ENCODE peak calls at places on chromosomes 2 and 18, in five cellular contexts. One of them, this sample, is unnamed.

GRCh38 chr18:79136742-79137141 is 67.5 kb downstream of the ATP9B start:
- DNase-seq in lower lobe of right lung: no peak
- DNase-seq in left ventricle myocardium inferior: no peak
- DNase-seq in uterus: no peak
- DNase-seq in K562: no peak
- DNase-seq in this sample: no peak

GRCh38 chr2:23642516-23642915 is 257.5 kb downstream of the KLHL29 start:
- DNase-seq in lower lobe of right lung: no peak
- DNase-seq in left ventricle myocardium inferior: no peak
- DNase-seq in uterus: no peak
- DNase-seq in K562: no peak
- DNase-seq in this sample: no peak

GRCh38 chr2:233152541-233152940 is 92.4 kb downstream of the INPP5D start:
- DNase-seq in lower lobe of right lung: no peak
- DNase-seq in left ventricle myocardium inferior: peak; percentile 83
- DNase-seq in uterus: peak; percentile 21
- DNase-seq in K562: no peak
- DNase-seq in this sample: no peak

GRCh38 chr2:202113571-202114142 is 40.6 kb downstream of the KIAA2012 start:
- DNase-seq in lower lobe of right lung: no peak
- DNase-seq in left ventricle myocardium inferior: no peak
- DNase-seq in uterus: no peak
- DNase-seq in K562: no peak
- DNase-seq in this sample: no peak

GRCh38 chr2:160635488-160635887 is 141.9 kb upstream of the RBMS1 start:
- DNase-seq in lower lobe of right lung: no peak
- DNase-seq in left ventricle myocardium inferior: no peak
- DNase-seq in uterus: no peak
- DNase-seq in K562: no peak
- DNase-seq in this sample: no peak

GRCh38 chr2:201881731-201882130 is 75.4 kb downstream of the CDK15 start:
- DNase-seq in lower lobe of right lung: no peak
- DNase-seq in left ventricle myocardium inferior: no peak
- DNase-seq in uterus: no peak
- DNase-seq in K562: no peak
- DNase-seq in this sample: no peak

GRCh38 chr2:56741601-56742102 is 557.9 kb downstream of the CCDC85A start:
- DNase-seq in lower lobe of right lung: peak; percentile 37
- DNase-seq in left ventricle myocardium inferior: peak; percentile 16
- DNase-seq in uterus: peak; percentile 25
- DNase-seq in K562: no peak
- DNase-seq in this sample: peak; percentile 86

GRCh38 chr2:55048514-55048924 is 1.7 kb downstream of the RTN4 start:
- DNase-seq in lower lobe of right lung: no peak
- DNase-seq in left ventricle myocardium inferior: no peak
- DNase-seq in uterus: no peak
- DNase-seq in K562: peak; percentile 25
- DNase-seq in this sample: no peak

GRCh38 chr2:104850322-104851184 is 3.4 kb upstream of the POU3F3 start:
- DNase-seq in lower lobe of right lung: no peak
- DNase-seq in left ventricle myocardium inferior: no peak
- DNase-seq in uterus: no peak
- DNase-seq in K562: no peak
- DNase-seq in this sample: no peak

GRCh38 chr18:46899274-46899948 is 17.9 kb downstream of the PIAS2 start:
- DNase-seq in lower lobe of right lung: no peak
- DNase-seq in left ventricle myocardium inferior: no peak
- DNase-seq in uterus: no peak
- DNase-seq in K562: no peak
- DNase-seq in this sample: no peak

GRCh38 chr2:145752091-145752806 is 1232.3 kb upstream of the ZEB2 start:
- DNase-seq in lower lobe of right lung: peak; percentile 47
- DNase-seq in left ventricle myocardium inferior: no peak
- DNase-seq in uterus: no peak
- DNase-seq in K562: peak; percentile 38
- DNase-seq in this sample: no peak

GRCh38 chr2:240972636-240973521 is 25.5 kb upstream of the SNED1 start:
- DNase-seq in lower lobe of right lung: peak; percentile 46
- DNase-seq in left ventricle myocardium inferior: peak; percentile 10
- DNase-seq in uterus: no peak
- DNase-seq in K562: no peak
- DNase-seq in this sample: no peak

GRCh38 chr2:133231264-133231663 is 337.0 kb downstream of the NCKAP5 start:
- DNase-seq in lower lobe of right lung: no peak
- DNase-seq in left ventricle myocardium inferior: no peak
- DNase-seq in uterus: no peak
- DNase-seq in K562: no peak
- DNase-seq in this sample: no peak

GRCh38 chr2:206049387-206049786 is 36.6 kb downstream of the INO80D start:
- DNase-seq in lower lobe of right lung: no peak
- DNase-seq in left ventricle myocardium inferior: no peak
- DNase-seq in uterus: no peak
- DNase-seq in K562: no peak
- DNase-seq in this sample: no peak

GRCh38 chr2:96106991-96107882 is 9.1 kb downstream of the ADRA2B start:
- DNase-seq in lower lobe of right lung: peak; percentile 17
- DNase-seq in left ventricle myocardium inferior: peak; percentile 16
- DNase-seq in uterus: no peak
- DNase-seq in K562: no peak
- DNase-seq in this sample: no peak

GRCh38 chr18:13159579-13159978 is 59.0 kb upstream of the LDLRAD4 start:
- DNase-seq in lower lobe of right lung: no peak
- DNase-seq in left ventricle myocardium inferior: no peak
- DNase-seq in uterus: no peak
- DNase-seq in K562: peak; percentile 71
- DNase-seq in this sample: no peak

GRCh38 chr2:160035125-160035524 is 27.3 kb downstream of the PLA2R1 start:
- DNase-seq in lower lobe of right lung: no peak
- DNase-seq in left ventricle myocardium inferior: no peak
- DNase-seq in uterus: no peak
- DNase-seq in K562: no peak
- DNase-seq in this sample: no peak

GRCh38 chr2:120952318-120952717 is 216.7 kb downstream of the GLI2 start:
- DNase-seq in lower lobe of right lung: no peak
- DNase-seq in left ventricle myocardium inferior: no peak
- DNase-seq in uterus: no peak
- DNase-seq in K562: no peak
- DNase-seq in this sample: no peak

GRCh38 chr2:230602562-230603230 is 109.9 kb upstream of the CAB39 start:
- DNase-seq in lower lobe of right lung: no peak
- DNase-seq in left ventricle myocardium inferior: no peak
- DNase-seq in uterus: no peak
- DNase-seq in K562: no peak
- DNase-seq in this sample: no peak

GRCh38 chr2:222448806-222449205 is 24.5 kb downstream of the SGPP2 start:
- DNase-seq in lower lobe of right lung: no peak
- DNase-seq in left ventricle myocardium inferior: peak; percentile 22
- DNase-seq in uterus: peak; percentile 65
- DNase-seq in K562: no peak
- DNase-seq in this sample: no peak

GRCh38 chr2:920573-920972 is 30.1 kb upstream of the SNTG2 start:
- DNase-seq in lower lobe of right lung: no peak
- DNase-seq in left ventricle myocardium inferior: no peak
- DNase-seq in uterus: no peak
- DNase-seq in K562: no peak
- DNase-seq in this sample: no peak

GRCh38 chr18:28963481-28963880 is 786.6 kb upstream of the CDH2 start:
- DNase-seq in lower lobe of right lung: no peak
- DNase-seq in left ventricle myocardium inferior: no peak
- DNase-seq in uterus: no peak
- DNase-seq in K562: no peak
- DNase-seq in this sample: no peak

GRCh38 chr2:158598856-158599517 is 142.2 kb downstream of the PKP4 start:
- DNase-seq in lower lobe of right lung: no peak
- DNase-seq in left ventricle myocardium inferior: no peak
- DNase-seq in uterus: no peak
- DNase-seq in K562: no peak
- DNase-seq in this sample: no peak

GRCh38 chr2:165401285-165401852 is 68.1 kb upstream of the CSRNP3 start:
- DNase-seq in lower lobe of right lung: no peak
- DNase-seq in left ventricle myocardium inferior: no peak
- DNase-seq in uterus: no peak
- DNase-seq in K562: peak; percentile 26
- DNase-seq in this sample: no peak

GRCh38 chr2:20604957-20605381 is 45.9 kb downstream of the HS1BP3 start:
- DNase-seq in lower lobe of right lung: no peak
- DNase-seq in left ventricle myocardium inferior: no peak
- DNase-seq in uterus: peak; percentile 67
- DNase-seq in K562: no peak
- DNase-seq in this sample: no peak

GRCh38 chr2:204203704-204204103 is 267.1 kb downstream of the ICOS start:
- DNase-seq in lower lobe of right lung: no peak
- DNase-seq in left ventricle myocardium inferior: no peak
- DNase-seq in uterus: no peak
- DNase-seq in K562: no peak
- DNase-seq in this sample: no peak

GRCh38 chr2:6103949-6104348 is 411.8 kb downstream of the SOX11 start:
- DNase-seq in lower lobe of right lung: no peak
- DNase-seq in left ventricle myocardium inferior: no peak
- DNase-seq in uterus: no peak
- DNase-seq in K562: no peak
- DNase-seq in this sample: no peak

GRCh38 chr2:230824406-230824978 is 40.2 kb upstream of the ITM2C start:
- DNase-seq in lower lobe of right lung: no peak
- DNase-seq in left ventricle myocardium inferior: no peak
- DNase-seq in uterus: peak; percentile 39
- DNase-seq in K562: peak; percentile 58
- DNase-seq in this sample: no peak

GRCh38 chr18:80202264-80202998 is 44.9 kb downstream of the PARD6G start:
- DNase-seq in lower lobe of right lung: no peak
- DNase-seq in left ventricle myocardium inferior: no peak
- DNase-seq in uterus: no peak
- DNase-seq in K562: no peak
- DNase-seq in this sample: no peak
- H3K4me1 ChIP-seq in lower lobe of right lung: no peaks in the 10 kb centered on the region
- H3K4me1 ChIP-seq in left ventricle myocardium inferior: peaks cover 4% of the 10 kb centered on the region
- H3K4me1 ChIP-seq in uterus: no peaks in the 10 kb centered on the region
- H3K4me1 ChIP-seq in K562: no peaks in the 10 kb centered on the region
- H3K4me1 ChIP-seq in this sample: no peaks in the 10 kb centered on the region

GRCh38 chr18:7117390-7118355 is at the start of gene LAMA1:
- DNase-seq in lower lobe of right lung: no peak
- DNase-seq in left ventricle myocardium inferior: no peak
- DNase-seq in uterus: no peak
- DNase-seq in K562: no peak
- DNase-seq in this sample: no peak

GRCh38 chr18:7122376-7122775 is 4.8 kb upstream of the LAMA1 start:
- DNase-seq in lower lobe of right lung: no peak
- DNase-seq in left ventricle myocardium inferior: no peak
- DNase-seq in uterus: no peak
- DNase-seq in K562: no peak
- DNase-seq in this sample: no peak

GRCh38 chr18:7111134-7111533 is 6.5 kb downstream of the LAMA1 start:
- DNase-seq in lower lobe of right lung: no peak
- DNase-seq in left ventricle myocardium inferior: no peak
- DNase-seq in uterus: no peak
- DNase-seq in K562: no peak
- DNase-seq in this sample: no peak

GRCh38 chr18:7116001-7116831 is 1.4 kb downstream of the LAMA1 start:
- DNase-seq in lower lobe of right lung: no peak
- DNase-seq in left ventricle myocardium inferior: no peak
- DNase-seq in uterus: no peak
- DNase-seq in K562: no peak
- DNase-seq in this sample: no peak

DNA sequence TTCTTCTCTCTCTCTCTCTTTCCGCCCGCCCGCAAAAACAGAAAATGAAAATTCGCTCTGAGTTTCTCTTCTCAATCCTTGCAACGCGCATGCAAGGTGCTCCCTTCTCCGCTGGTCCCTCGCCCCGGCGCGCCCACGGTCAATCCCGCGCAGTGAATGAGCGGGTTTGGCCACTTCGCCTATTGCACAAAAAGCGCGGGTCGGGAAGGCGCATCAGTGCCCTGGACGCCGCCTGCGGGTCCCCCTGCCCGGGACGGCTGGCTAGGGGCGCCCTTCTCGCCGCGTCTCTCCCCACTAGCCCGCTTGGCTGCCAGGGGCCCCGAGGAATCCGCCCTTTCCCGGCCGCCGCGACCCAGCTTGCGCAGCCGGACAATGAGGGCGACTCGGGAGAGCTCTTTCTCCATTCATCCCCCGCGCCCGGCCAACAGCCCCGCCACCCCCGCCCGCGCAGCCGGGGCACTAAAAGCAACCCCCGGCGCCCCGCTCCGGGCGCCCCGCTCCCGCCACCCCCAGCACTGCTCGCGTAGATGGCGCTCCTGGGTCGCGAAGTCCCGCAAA is 686 bp downstream of the LAMA1 start:
- DNase-seq in lower lobe of right lung: no peak
- DNase-seq in left ventricle myocardium inferior: no peak
- DNase-seq in uterus: no peak
- DNase-seq in K562: no peak
- DNase-seq in this sample: no peak
- H3K27ac ChIP-seq in lower lobe of right lung: no peak overlapping the region
- H3K27ac ChIP-seq in left ventricle myocardium inferior: no peak overlapping the region
- H3K27ac ChIP-seq in uterus: no peak overlapping the region
- H3K27ac ChIP-seq in K562: no peak overlapping the region
- H3K27ac ChIP-seq in this sample: no peak overlapping the region

GRCh38 chr2:180987146-180987545 is 6.7 kb downstream of the UBE2E3 start:
- DNase-seq in lower lobe of right lung: no peak
- DNase-seq in left ventricle myocardium inferior: no peak
- DNase-seq in uterus: no peak
- DNase-seq in K562: no peak
- DNase-seq in this sample: no peak

GRCh38 chr2:180980185-180980942 is at the start of gene UBE2E3:
- DNase-seq in lower lobe of right lung: peak; percentile 87
- DNase-seq in left ventricle myocardium inferior: peak; percentile 78
- DNase-seq in uterus: peak; percentile 85
- DNase-seq in K562: peak; percentile 94
- DNase-seq in this sample: peak; percentile 48

GRCh38 chr2:180980943-180981898 is 816 bp downstream of the UBE2E3 start:
- DNase-seq in lower lobe of right lung: peak; percentile 48
- DNase-seq in left ventricle myocardium inferior: peak; percentile 22
- DNase-seq in uterus: no peak
- DNase-seq in K562: no peak
- DNase-seq in this sample: no peak

GRCh38 chr2:180985771-180986395 is 5.5 kb downstream of the UBE2E3 start:
- DNase-seq in lower lobe of right lung: no peak
- DNase-seq in left ventricle myocardium inferior: no peak
- DNase-seq in uterus: no peak
- DNase-seq in K562: no peak
- DNase-seq in this sample: no peak

GRCh38 chr2:180983468-180984388 is 3.3 kb downstream of the UBE2E3 start:
- DNase-seq in lower lobe of right lung: no peak
- DNase-seq in left ventricle myocardium inferior: no peak
- DNase-seq in uterus: no peak
- DNase-seq in K562: peak; percentile 31
- DNase-seq in this sample: no peak
- TF ChIP-seq CTCF in lower lobe of right lung: peak; percentile 21
- TF ChIP-seq CTCF in left ventricle myocardium inferior: peak; percentile 47
- TF ChIP-seq CTCF in uterus: no peak
- TF ChIP-seq CTCF in K562: peak; percentile 32
- TF ChIP-seq CTCF in this sample: peak; percentile 67

DNA sequence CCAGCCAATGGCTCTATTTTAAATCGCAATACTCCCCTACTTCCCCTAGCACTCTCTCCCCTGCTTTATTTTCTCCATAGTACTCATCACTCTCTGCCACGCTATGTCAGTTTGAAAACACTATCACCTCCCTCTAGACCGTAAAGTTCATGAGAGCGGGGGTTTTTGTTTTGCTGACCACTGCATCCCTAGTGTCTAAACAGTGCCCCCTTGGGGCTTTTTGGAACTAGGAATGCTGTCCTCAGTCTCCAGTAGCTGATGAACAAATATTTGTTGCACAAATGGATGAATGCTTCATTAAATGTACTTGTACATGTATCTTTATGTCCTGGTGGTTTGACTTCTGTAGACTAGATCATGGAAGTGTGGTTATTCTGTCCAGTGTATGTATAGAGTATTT is 44.2 kb downstream of the ATOH8 start:
- DNase-seq in lower lobe of right lung: no peak
- DNase-seq in left ventricle myocardium inferior: no peak
- DNase-seq in uterus: no peak
- DNase-seq in K562: peak; percentile 49
- DNase-seq in this sample: no peak
- H3K4me1 ChIP-seq in lower lobe of right lung: peaks cover 50% of the 10 kb centered on the region
- H3K4me1 ChIP-seq in left ventricle myocardium inferior: peaks cover 67% of the 10 kb centered on the region
- H3K4me1 ChIP-seq in uterus: peaks cover 3% of the 10 kb centered on the region
- H3K4me1 ChIP-seq in K562: no peaks in the 10 kb centered on the region
- H3K4me1 ChIP-seq in this sample: peaks cover 4% of the 10 kb centered on the region